ENCODE peak calls at places on chromosomes 3 and 15, in ten cellular contexts. W is IMR-90, D is heart left ventricle, C is endothelial cell, V is HepG2, S is PC-9, K is tibial artery, T is astrocyte, J is AG04450, N is astrocyte of the cerebellum. F is an unnamed sample.

GRCh38 chr3:73098873-73099272 is 37.4 kb downstream of the EBLN2 start:
- DNase-seq in S (no peak), T (no peak), J (no peak), C (no peak), K (no peak), W (no peak), N (no peak), D (no peak), V (no peak), F (no peak)

GRCh38 chr3:131218196-131218595 is 163.4 kb upstream of the NUDT16 start:
- DNase-seq in J (no peak), C (no peak), D (no peak), W (peak), T (peak), S (peak), K (no peak), N (peak), V (no peak), F (no peak)

GRCh38 chr3:27746838-27747237 is 24.7 kb upstream of the EOMES start:
- DNase-seq in K (no peak), J (no peak), V (no peak), W (no peak), C (no peak), S (no peak), D (no peak), T (no peak), N (no peak), F (no peak)

GRCh38 chr15:101371519-101371918 is 76.5 kb upstream of the SNRPA1 start:
- DNase-seq in S (no peak), V (no peak), J (no peak), C (no peak), W (no peak), T (no peak), K (peak), D (no peak), N (no peak), F (no peak)

GRCh38 chr15:31598620-31599019 is 272.0 kb downstream of the KLF13 start:
- DNase-seq in J (no peak), V (peak), W (peak), S (no peak), N (no peak), K (no peak), D (no peak), T (no peak), C (no peak), F (no peak)

GRCh38 chr15:45648521-45649200 is 13.8 kb downstream of the SQOR start:
- DNase-seq in J (no peak), K (no peak), W (peak), T (peak), C (no peak), D (no peak), N (no peak), V (peak), S (peak), F (no peak)

GRCh38 chr3:129485681-129486056 is 42.8 kb upstream of the RHO start:
- DNase-seq in T (peak), D (peak), W (peak), C (no peak), J (peak), S (peak), V (no peak), K (peak), N (peak), F (no peak)

GRCh38 chr15:39908186-39908585 is 11.9 kb downstream of the GPR176 start:
- DNase-seq in W (peak), C (no peak), J (peak), V (no peak), S (peak), K (no peak), N (peak), T (peak), D (no peak), F (no peak)

GRCh38 chr3:196988241-196989029 is 19.8 kb upstream of the PIGZ start:
- DNase-seq in W (no peak), D (no peak), T (no peak), C (no peak), V (peak), S (no peak), K (peak), J (no peak), N (no peak), F (no peak)

GRCh38 chr3:149170672-149171071 is 41.2 kb downstream of the HPS3 start:
- DNase-seq in N (no peak), T (no peak), J (no peak), D (no peak), C (no peak), W (no peak), S (no peak), K (no peak), V (no peak), F (no peak)
- TF ChIP-seq CTCF in N (no peak), T (no peak), J (peak), D (no peak), C (no peak), W (no peak), S (no peak), K (no peak), V (no peak), F (no peak)

DNA sequence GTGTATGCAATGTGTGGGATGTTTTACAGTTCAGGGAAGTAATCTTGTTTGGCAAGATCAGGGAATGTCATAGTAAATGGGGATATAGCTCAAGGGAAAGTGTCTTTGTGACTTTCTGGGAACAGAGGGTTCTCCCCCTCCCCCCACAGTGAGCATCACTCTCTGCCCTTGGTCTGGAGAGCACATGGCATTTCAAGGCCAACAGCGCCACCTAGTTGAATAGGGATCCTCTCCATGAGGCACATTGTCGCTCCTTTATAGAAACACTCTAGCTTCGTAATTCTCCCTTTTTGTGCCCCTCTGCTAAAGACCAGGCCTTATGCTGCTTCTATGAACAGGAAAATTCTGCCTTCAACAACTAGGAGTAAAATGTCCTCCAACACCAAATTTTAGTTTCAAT is 37.1 kb upstream of the ARNT2 start:
- DNase-seq in V (peak), D (no peak), N (no peak), T (no peak), C (no peak), K (no peak), S (no peak), W (peak), J (no peak), F (peak)
- TF ChIP-seq CTCF in V (peak), D (no peak), N (no peak), T (no peak), C (no peak), K (no peak), S (peak), W (peak), J (peak), F (no peak)

GRCh38 chr3:632571-633170 is 436.1 kb downstream of the CHL1 start:
- DNase-seq in T (peak), N (peak), W (peak), J (no peak), C (peak), S (no peak), V (peak), K (no peak), D (peak), F (peak)
- TF ChIP-seq CTCF in T (peak), N (peak), W (peak), J (peak), C (no peak), S (peak), V (peak), K (peak), D (peak), F (peak)

GRCh38 chr3:154759966-154760365 is 320.2 kb upstream of the MME start:
- DNase-seq in V (no peak), S (no peak), T (no peak), K (no peak), D (no peak), J (no peak), W (no peak), C (no peak), N (no peak), F (no peak)

GRCh38 chr3:154753101-154753500 is 323.1 kb upstream of the GPR149 start:
- DNase-seq in W (no peak), K (no peak), V (no peak), S (no peak), J (no peak), N (no peak), D (no peak), T (no peak), C (no peak), F (no peak)

GRCh38 chr3:154758109-154758868 is 321.8 kb upstream of the MME start:
- DNase-seq in K (no peak), J (no peak), T (peak), V (no peak), W (peak), S (no peak), C (no peak), N (peak), D (no peak), F (no peak)
- TF ChIP-seq CTCF in K (peak), J (peak), T (peak), V (no peak), W (peak), S (peak), C (peak), N (peak), D (peak), F (peak)